ENCODE peak calls at places on chromosomes 6 and 20, in eight cellular contexts. F is EL; A is mammary epithelial cell; J is left colon; N is HFF-Myc; Z is SW480; C is GM18507; D is effector CD4-positive, alpha-beta T cell. X is an unnamed sample.
A peak's percentile ranks its signal among the peaks of the same experiment; 100 is the strongest.

GRCh38 chr6:30837870-30838269 is 46.4 kb upstream of the DDR1 start:
- DNase-seq in J (no peak), Z (no peak), D (no peak), F (no peak), A (no peak), N (no peak), C (no peak), X (no peak)

GRCh38 chr6:12010635-12011275 is 1.4 kb upstream of the HIVEP1 start:
- DNase-seq in J (peak; percentile 75), Z (peak; percentile 63), F (no peak), A (no peak), D (no peak), N (no peak), C (no peak), X (no peak)

GRCh38 chr6:132511159-132511835 is 1.6 kb downstream of the STX7 start:
- DNase-seq in N (no peak), D (no peak), C (no peak), A (no peak), J (no peak), F (no peak), Z (no peak), X (no peak)

GRCh38 chr20:32906200-32906599 is 47.5 kb downstream of the EFCAB8 start:
- DNase-seq in D (no peak), Z (no peak), A (no peak), N (no peak), F (no peak), C (no peak), J (no peak), X (no peak)

GRCh38 chr6:136037246-136037884 is 185.9 kb downstream of the PDE7B start:
- DNase-seq in J (no peak), A (peak; percentile 12), D (no peak), C (no peak), F (peak; percentile 26), N (no peak), Z (no peak), X (no peak)

GRCh38 chr20:21090738-21091120 is 15.4 kb downstream of the LINC00237 start:
- DNase-seq in C (no peak), D (no peak), A (no peak), F (no peak), N (no peak), Z (peak; percentile 56), J (no peak), X (no peak)

GRCh38 chr20:3781153-3781910 is at the start of gene SPEF1:
- DNase-seq in F (peak; percentile 97), J (peak; percentile 67), Z (peak; percentile 98), N (peak; percentile 92), A (peak; percentile 88), D (peak; percentile 20), C (peak; percentile 70), X (peak; percentile 25)

GRCh38 chr20:63309261-63310071 is 16.5 kb downstream of the COL20A1 start:
- DNase-seq in N (no peak), F (peak; percentile 39), A (no peak), C (no peak), J (no peak), Z (peak; percentile 49), D (no peak), X (no peak)

GRCh38 chr6:17431581-17431980 is 38.2 kb downstream of the CAP2 start:
- DNase-seq in J (no peak), N (no peak), F (peak; percentile 91), A (no peak), C (no peak), Z (no peak), D (no peak), X (no peak)

GRCh38 chr6:168047841-168048723 is 30.9 kb downstream of the FRMD1 start:
- DNase-seq in A (no peak), Z (no peak), N (no peak), D (no peak), C (no peak), J (no peak), F (no peak), X (no peak)

GRCh38 chr20:52943185-52943841 is 28.8 kb upstream of the TSHZ2 start:
- DNase-seq in J (no peak), F (no peak), C (no peak), D (no peak), Z (peak; percentile 87), A (peak; percentile 91), N (no peak), X (no peak)

GRCh38 chr6:91653324-91653723 is 1066.5 kb upstream of the MAP3K7 start:
- DNase-seq in C (no peak), J (no peak), A (no peak), D (no peak), F (no peak), N (no peak), Z (no peak), X (no peak)

GRCh38 chr6:99885051-99885450 is 109.0 kb downstream of the MCHR2 start:
- DNase-seq in Z (no peak), A (no peak), D (no peak), N (no peak), J (no peak), F (no peak), C (no peak), X (no peak)

GRCh38 chr6:118353564-118353963 is 194.5 kb upstream of the PLN start:
- DNase-seq in N (no peak), A (no peak), C (no peak), F (no peak), D (no peak), Z (no peak), J (no peak), X (no peak)

GRCh38 chr20:10040070-10040970 is 5.5 kb downstream of the ANKEF1 start:
- DNase-seq in D (no peak), A (peak; percentile 79), F (peak; percentile 85), N (peak; percentile 42), J (no peak), C (no peak), Z (peak; percentile 80), X (no peak)

X was measured in central memory CD8-positive, alpha-beta T cell.